ENCODE peak calls at places on chromosome 11, in six cellular contexts. L, Z, B, F, V and I are unnamed samples.
A peak's percentile ranks its signal among the peaks of the same experiment; 100 is the strongest.

GRCh38 chr11:31804439-31805036 is 6.6 kb downstream of the PAX6 start:
- DNase-seq in F (no peak), Z (no peak), V (no peak), L (no peak), B (no peak), I (no peak)

GRCh38 chr11:44977493-44977984 is 26.9 kb upstream of the TP53I11 start:
- DNase-seq in B (no peak), Z (no peak), L (no peak), V (no peak), F (no peak), I (peak; percentile 52)

GRCh38 chr11:44247508-44247907 is 62.4 kb downstream of the ALX4 start:
- DNase-seq in L (no peak), V (no peak), Z (no peak), B (no peak), F (no peak), I (no peak)

GRCh38 chr11:7575841-7576451 is 62.1 kb downstream of the PPFIBP2 start:
- DNase-seq in Z (no peak), L (no peak), B (no peak), F (no peak), V (no peak), I (no peak)

GRCh38 chr11:64245797-64246623 is 733 bp downstream of the PPP1R14B start:
- DNase-seq in V (no peak), L (peak; percentile 76), Z (peak; percentile 62), F (no peak), B (peak; percentile 64), I (no peak)

GRCh38 chr11:65529475-65530156 is 4.7 kb downstream of the SCYL1 start:
- DNase-seq in Z (no peak), F (no peak), L (no peak), V (no peak), B (no peak), I (no peak)

GRCh38 chr11:122578168-122578825 is 77.2 kb upstream of the UBASH3B start:
- DNase-seq in F (no peak), B (peak; percentile 6), Z (no peak), L (no peak), V (no peak), I (no peak)

GRCh38 chr11:11963842-11964773 is 44.3 kb downstream of the DKK3 start:
- DNase-seq in F (no peak), L (no peak), V (no peak), Z (no peak), B (no peak), I (no peak)

GRCh38 chr11:83574516-83574915 is 288.3 kb upstream of the CCDC90B start:
- DNase-seq in F (no peak), V (no peak), Z (no peak), L (no peak), B (no peak), I (no peak)

GRCh38 chr11:111905391-111905790 is 6.2 kb downstream of the CRYAB start:
- DNase-seq in V (no peak), L (no peak), B (no peak), F (no peak), Z (no peak), I (no peak)

GRCh38 chr11:35257287-35257686 is 118.3 kb downstream of the CD44 start:
- DNase-seq in F (no peak), B (no peak), L (no peak), V (no peak), Z (no peak), I (no peak)

GRCh38 chr11:12389676-12390075 is 12.3 kb downstream of the PARVA start:
- DNase-seq in V (no peak), B (no peak), L (no peak), Z (no peak), F (no peak), I (no peak)

GRCh38 chr11:14655435-14655834 is 11.8 kb downstream of the PDE3B start:
- DNase-seq in Z (no peak), F (no peak), V (no peak), L (no peak), B (no peak), I (no peak)

GRCh38 chr11:111764621-111765020 is 1.6 kb downstream of the PPP2R1B start:
- DNase-seq in B (no peak), F (no peak), Z (no peak), V (no peak), L (no peak), I (no peak)

GRCh38 chr11:94175545-94175944 is 46.9 kb downstream of the PANX1 start:
- DNase-seq in B (no peak), V (peak; percentile 81), F (no peak), L (no peak), Z (no peak), I (no peak)

GRCh38 chr11:66172146-66172545 is 96.3 kb upstream of the RAB1B start:
- DNase-seq in L (no peak), B (no peak), Z (no peak), V (no peak), F (no peak), I (no peak)

GRCh38 chr11:2945757-2946287 is 16.6 kb upstream of the PHLDA2 start:
- DNase-seq in Z (no peak), L (no peak), F (no peak), B (no peak), V (no peak), I (no peak)

GRCh38 chr11:64694821-64695365 is 28.1 kb downstream of the NRXN2 start:
- DNase-seq in L (no peak), V (no peak), B (peak; percentile 84), Z (no peak), F (no peak), I (no peak)

GRCh38 chr11:93529707-93530467 is 13.3 kb downstream of the SMCO4 start:
- DNase-seq in F (no peak), Z (no peak), B (no peak), V (no peak), L (peak; percentile 66), I (no peak)

DNA sequence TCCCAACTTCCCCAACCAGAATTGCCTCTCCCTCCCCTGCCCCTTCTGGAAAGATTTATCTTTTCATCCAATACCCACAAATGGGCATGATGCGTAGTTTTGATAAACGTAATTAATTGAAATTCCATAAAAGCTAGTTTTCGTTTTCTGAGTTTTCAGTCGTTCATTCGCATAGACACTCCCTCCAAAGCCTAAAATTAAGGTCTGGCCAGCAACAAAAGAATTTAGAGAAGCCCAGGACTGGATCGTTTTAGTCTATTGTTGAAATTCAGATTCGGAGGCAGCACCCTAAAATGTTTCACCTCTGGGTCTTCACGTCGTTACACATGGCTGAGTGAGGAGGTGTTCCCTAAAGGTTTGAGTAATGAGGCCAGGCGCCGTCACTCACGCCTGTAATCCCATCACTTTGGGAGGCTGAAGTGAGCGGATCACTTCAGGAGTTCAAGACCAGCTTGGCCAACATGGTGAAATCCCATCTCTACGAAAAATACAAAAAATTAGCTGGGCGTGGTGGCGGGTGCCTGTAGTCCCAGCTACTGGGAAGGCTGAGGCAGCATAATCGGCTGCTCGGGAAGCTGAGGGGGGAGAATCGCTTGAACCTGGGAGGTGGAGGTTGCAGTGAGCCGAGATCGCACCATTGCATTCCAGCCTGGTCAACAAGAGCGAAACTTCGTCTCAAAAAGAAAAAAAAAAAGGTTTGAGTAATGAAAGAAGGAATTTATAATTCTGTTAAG is 589 bp upstream of the NDUFC2 start:
- DNase-seq in Z (no peak), L (no peak), V (no peak), F (no peak), B (no peak), I (no peak)
- TF ChIP-seq CTCF in Z (no peak), L (no peak), V (no peak), F (no peak), B (no peak), I (no peak)

GRCh38 chr11:33655842-33656600 is 44.6 kb downstream of the C11orf91 start:
- DNase-seq in V (no peak), Z (no peak), B (no peak), F (no peak), L (no peak), I (no peak)

GRCh38 chr11:33659370-33660139 is 41.1 kb downstream of the C11orf91 start:
- DNase-seq in Z (no peak), L (no peak), V (no peak), F (no peak), B (no peak), I (no peak)

GRCh38 chr11:33656768-33657167 is 43.9 kb downstream of the C11orf91 start:
- DNase-seq in F (no peak), B (no peak), V (no peak), Z (no peak), L (no peak), I (no peak)

GRCh38 chr11:33657757-33658156 is 42.9 kb downstream of the C11orf91 start:
- DNase-seq in L (no peak), V (no peak), Z (no peak), B (no peak), F (no peak), I (no peak)

GRCh38 chr11:33658195-33658900 is 42.3 kb downstream of the C11orf91 start:
- DNase-seq in Z (no peak), L (no peak), B (no peak), F (no peak), V (no peak), I (no peak)
- TF ChIP-seq CTCF in Z (no peak), L (no peak), B (no peak), F (no peak), V (no peak), I (no peak)

GRCh38 chr11:102254047-102254446 is 63.2 kb upstream of the BIRC3 start:
- DNase-seq in V (no peak), B (peak; percentile 34), F (no peak), L (no peak), Z (no peak), I (no peak)
- TF ChIP-seq CTCF in V (no peak), B (peak; percentile 73), F (no peak), L (peak; percentile 26), Z (no peak), I (peak; percentile 60)

DNA sequence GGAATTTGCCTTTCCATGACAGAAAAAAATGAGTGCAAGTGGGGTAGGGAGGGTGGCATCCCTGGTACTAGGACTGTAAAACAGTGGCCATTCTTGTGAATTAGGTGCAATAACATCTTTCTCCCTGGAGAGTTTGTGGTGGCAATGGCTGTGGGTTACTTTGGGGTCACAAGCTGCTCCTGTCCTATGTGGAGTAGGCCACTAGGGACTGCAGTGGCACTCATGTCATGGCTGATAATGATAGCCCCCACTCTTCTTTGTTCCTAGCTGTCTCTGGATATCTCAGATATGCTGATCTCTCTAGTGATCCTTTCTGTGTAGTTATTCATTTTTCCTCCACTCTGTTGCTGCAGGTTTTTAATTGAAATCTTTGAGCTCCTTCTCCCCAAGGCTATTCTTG is 270.5 kb upstream of the CHORDC1 start:
- DNase-seq in V (no peak), Z (no peak), L (no peak), B (no peak), F (no peak), I (no peak)
- TF ChIP-seq CTCF in V (no peak), Z (no peak), L (no peak), B (no peak), F (no peak), I (no peak)